ENCODE peak calls at places on chromosomes 4 and X, in seven cellular contexts. One of them, this sample, is unnamed.

GRCh38 chr4:133149932-133150642 is 993 bp downstream of the PCDH10 start:
- DNase-seq in fibroblast of lung: peak; percentile 39
- DNase-seq in naive thymus-derived CD4-positive, alpha-beta T cell: no peak
- DNase-seq in adrenal gland: no peak
- DNase-seq in colonic mucosa: no peak
- DNase-seq in left ventricle myocardium inferior: no peak
- DNase-seq in psoas muscle: no peak
- DNase-seq in this sample: peak; percentile 47

GRCh38 chr4:151983854-151984253 is 223.0 kb upstream of the GATB start:
- DNase-seq in fibroblast of lung: no peak
- DNase-seq in naive thymus-derived CD4-positive, alpha-beta T cell: no peak
- DNase-seq in adrenal gland: no peak
- DNase-seq in colonic mucosa: no peak
- DNase-seq in left ventricle myocardium inferior: no peak
- DNase-seq in psoas muscle: no peak
- DNase-seq in this sample: no peak

GRCh38 chr4:126778348-126778747 is 854.4 kb upstream of the INTU start:
- DNase-seq in fibroblast of lung: peak; percentile 88
- DNase-seq in naive thymus-derived CD4-positive, alpha-beta T cell: no peak
- DNase-seq in adrenal gland: no peak
- DNase-seq in colonic mucosa: no peak
- DNase-seq in left ventricle myocardium inferior: no peak
- DNase-seq in psoas muscle: no peak
- DNase-seq in this sample: peak; percentile 71

GRCh38 chr4:150600821-150601445 is 19.0 kb downstream of the MAB21L2 start:
- DNase-seq in fibroblast of lung: no peak
- DNase-seq in naive thymus-derived CD4-positive, alpha-beta T cell: no peak
- DNase-seq in adrenal gland: no peak
- DNase-seq in colonic mucosa: no peak
- DNase-seq in left ventricle myocardium inferior: no peak
- DNase-seq in psoas muscle: no peak
- DNase-seq in this sample: no peak

GRCh38 chrX:42515939-42516338 is 262.0 kb downstream of the PPP1R2C start:
- DNase-seq in fibroblast of lung: peak; percentile 20
- DNase-seq in naive thymus-derived CD4-positive, alpha-beta T cell: no peak
- DNase-seq in adrenal gland: no peak
- DNase-seq in colonic mucosa: no peak
- DNase-seq in left ventricle myocardium inferior: no peak
- DNase-seq in psoas muscle: no peak
- DNase-seq in this sample: no peak

GRCh38 chrX:49060914-49061313 is 2.1 kb downstream of the CCDC120 start:
- DNase-seq in fibroblast of lung: no peak
- DNase-seq in naive thymus-derived CD4-positive, alpha-beta T cell: no peak
- DNase-seq in adrenal gland: no peak
- DNase-seq in colonic mucosa: no peak
- DNase-seq in left ventricle myocardium inferior: no peak
- DNase-seq in psoas muscle: no peak
- DNase-seq in this sample: no peak

GRCh38 chr4:183264614-183265013 is 55.5 kb downstream of the CLDN22 start:
- DNase-seq in fibroblast of lung: peak; percentile 71
- DNase-seq in naive thymus-derived CD4-positive, alpha-beta T cell: no peak
- DNase-seq in adrenal gland: no peak
- DNase-seq in colonic mucosa: no peak
- DNase-seq in left ventricle myocardium inferior: no peak
- DNase-seq in psoas muscle: no peak
- DNase-seq in this sample: peak; percentile 47

GRCh38 chr4:154254999-154255398 is 236.6 kb downstream of the DCHS2 start:
- DNase-seq in fibroblast of lung: no peak
- DNase-seq in naive thymus-derived CD4-positive, alpha-beta T cell: no peak
- DNase-seq in adrenal gland: no peak
- DNase-seq in colonic mucosa: no peak
- DNase-seq in left ventricle myocardium inferior: no peak
- DNase-seq in psoas muscle: no peak
- DNase-seq in this sample: no peak

GRCh38 chrX:38649674-38650647 is 88.6 kb downstream of the TSPAN7 start:
- DNase-seq in fibroblast of lung: no peak
- DNase-seq in naive thymus-derived CD4-positive, alpha-beta T cell: no peak
- DNase-seq in adrenal gland: no peak
- DNase-seq in colonic mucosa: no peak
- DNase-seq in left ventricle myocardium inferior: no peak
- DNase-seq in psoas muscle: peak; percentile 80
- DNase-seq in this sample: no peak

GRCh38 chr4:25012671-25013070 is 18.1 kb downstream of the LGI2 start:
- DNase-seq in fibroblast of lung: no peak
- DNase-seq in naive thymus-derived CD4-positive, alpha-beta T cell: no peak
- DNase-seq in adrenal gland: no peak
- DNase-seq in colonic mucosa: no peak
- DNase-seq in left ventricle myocardium inferior: no peak
- DNase-seq in psoas muscle: no peak
- DNase-seq in this sample: no peak

GRCh38 chr4:385934-386707 is 48.5 kb downstream of the ZNF141 start:
- DNase-seq in fibroblast of lung: no peak
- DNase-seq in naive thymus-derived CD4-positive, alpha-beta T cell: no peak
- DNase-seq in adrenal gland: no peak
- DNase-seq in colonic mucosa: no peak
- DNase-seq in left ventricle myocardium inferior: no peak
- DNase-seq in psoas muscle: no peak
- DNase-seq in this sample: no peak

GRCh38 chr4:174324725-174325124 is 41.0 kb downstream of the CEP44 start:
- DNase-seq in fibroblast of lung: peak; percentile 61
- DNase-seq in naive thymus-derived CD4-positive, alpha-beta T cell: no peak
- DNase-seq in adrenal gland: no peak
- DNase-seq in colonic mucosa: no peak
- DNase-seq in left ventricle myocardium inferior: no peak
- DNase-seq in psoas muscle: no peak
- DNase-seq in this sample: no peak

GRCh38 chr4:110087116-110087708 is 111.2 kb downstream of the ELOVL6 start:
- DNase-seq in fibroblast of lung: peak; percentile 93
- DNase-seq in naive thymus-derived CD4-positive, alpha-beta T cell: no peak
- DNase-seq in adrenal gland: no peak
- DNase-seq in colonic mucosa: no peak
- DNase-seq in left ventricle myocardium inferior: no peak
- DNase-seq in psoas muscle: no peak
- DNase-seq in this sample: peak; percentile 74

GRCh38 chrX:115023139-115023538 is 5.7 kb upstream of the IL13RA2 start:
- DNase-seq in fibroblast of lung: peak; percentile 87
- DNase-seq in naive thymus-derived CD4-positive, alpha-beta T cell: no peak
- DNase-seq in adrenal gland: peak; percentile 52
- DNase-seq in colonic mucosa: no peak
- DNase-seq in left ventricle myocardium inferior: no peak
- DNase-seq in psoas muscle: no peak
- DNase-seq in this sample: peak; percentile 44

GRCh38 chrX:109777749-109778148 is 44.7 kb upstream of the ACSL4 start:
- DNase-seq in fibroblast of lung: no peak
- DNase-seq in naive thymus-derived CD4-positive, alpha-beta T cell: no peak
- DNase-seq in adrenal gland: no peak
- DNase-seq in colonic mucosa: no peak
- DNase-seq in left ventricle myocardium inferior: no peak
- DNase-seq in psoas muscle: no peak
- DNase-seq in this sample: no peak

GRCh38 chr4:74794341-74794801 is at the start of gene BTC:
- DNase-seq in fibroblast of lung: peak; percentile 6
- DNase-seq in naive thymus-derived CD4-positive, alpha-beta T cell: no peak
- DNase-seq in adrenal gland: peak; percentile 36
- DNase-seq in colonic mucosa: peak; percentile 84
- DNase-seq in left ventricle myocardium inferior: no peak
- DNase-seq in psoas muscle: peak; percentile 47
- DNase-seq in this sample: peak; percentile 54

GRCh38 chrX:108122748-108123147 is 31.2 kb downstream of the ATG4A start:
- DNase-seq in fibroblast of lung: peak; percentile 75
- DNase-seq in naive thymus-derived CD4-positive, alpha-beta T cell: no peak
- DNase-seq in adrenal gland: no peak
- DNase-seq in colonic mucosa: no peak
- DNase-seq in left ventricle myocardium inferior: no peak
- DNase-seq in psoas muscle: no peak
- DNase-seq in this sample: peak; percentile 39

GRCh38 chr4:41635441-41635840 is 97.5 kb downstream of the LIMCH1 start:
- DNase-seq in fibroblast of lung: no peak
- DNase-seq in naive thymus-derived CD4-positive, alpha-beta T cell: no peak
- DNase-seq in adrenal gland: no peak
- DNase-seq in colonic mucosa: no peak
- DNase-seq in left ventricle myocardium inferior: no peak
- DNase-seq in psoas muscle: no peak
- DNase-seq in this sample: no peak

GRCh38 chr4:94690851-94691254 is 66.9 kb upstream of the BMPR1B start:
- DNase-seq in fibroblast of lung: peak; percentile 25
- DNase-seq in naive thymus-derived CD4-positive, alpha-beta T cell: no peak
- DNase-seq in adrenal gland: no peak
- DNase-seq in colonic mucosa: no peak
- DNase-seq in left ventricle myocardium inferior: no peak
- DNase-seq in psoas muscle: no peak
- DNase-seq in this sample: peak; percentile 44

GRCh38 chr4:83629945-83630684 is 94.2 kb downstream of the GPAT3 start:
- DNase-seq in fibroblast of lung: peak; percentile 78
- DNase-seq in naive thymus-derived CD4-positive, alpha-beta T cell: no peak
- DNase-seq in adrenal gland: peak; percentile 34
- DNase-seq in colonic mucosa: peak; percentile 88
- DNase-seq in left ventricle myocardium inferior: peak; percentile 36
- DNase-seq in psoas muscle: no peak
- DNase-seq in this sample: peak; percentile 67

GRCh38 chr4:46392421-46392820 is 2.5 kb upstream of the GABRA2 start:
- DNase-seq in fibroblast of lung: no peak
- DNase-seq in naive thymus-derived CD4-positive, alpha-beta T cell: no peak
- DNase-seq in adrenal gland: no peak
- DNase-seq in colonic mucosa: no peak
- DNase-seq in left ventricle myocardium inferior: no peak
- DNase-seq in psoas muscle: no peak
- DNase-seq in this sample: no peak

GRCh38 chrX:38754102-38754790 is 47.0 kb upstream of the MID1IP1 start:
- DNase-seq in fibroblast of lung: peak; percentile 36
- DNase-seq in naive thymus-derived CD4-positive, alpha-beta T cell: peak; percentile 40
- DNase-seq in adrenal gland: no peak
- DNase-seq in colonic mucosa: peak; percentile 22
- DNase-seq in left ventricle myocardium inferior: no peak
- DNase-seq in psoas muscle: no peak
- DNase-seq in this sample: peak; percentile 68

DNA sequence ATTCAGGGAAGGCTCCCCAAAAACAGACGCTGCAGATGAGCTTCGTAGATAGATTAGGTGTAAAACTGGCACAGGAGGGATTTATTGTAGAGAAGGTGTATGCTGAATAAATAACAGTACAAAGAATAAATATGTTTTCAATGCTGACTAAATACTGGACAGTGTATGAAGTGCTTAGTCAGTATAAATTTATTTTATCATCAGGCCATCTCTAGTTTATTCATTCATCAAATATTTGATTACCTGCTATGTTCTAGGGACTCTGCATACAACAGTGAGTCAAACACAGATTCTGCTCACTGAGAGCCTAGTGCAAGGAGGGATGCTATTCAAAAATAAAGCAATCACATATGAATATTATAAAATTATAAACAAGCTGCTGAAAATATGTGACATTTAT is 63.6 kb upstream of the TSPAN5 start:
- DNase-seq in fibroblast of lung: no peak
- DNase-seq in naive thymus-derived CD4-positive, alpha-beta T cell: no peak
- DNase-seq in adrenal gland: no peak
- DNase-seq in colonic mucosa: no peak
- DNase-seq in left ventricle myocardium inferior: no peak
- DNase-seq in psoas muscle: no peak
- DNase-seq in this sample: no peak
- H3K4me3 ChIP-seq in fibroblast of lung: no peak overlapping the region
- H3K4me3 ChIP-seq in naive thymus-derived CD4-positive, alpha-beta T cell: no peak overlapping the region
- H3K4me3 ChIP-seq in adrenal gland: no peak overlapping the region
- H3K4me3 ChIP-seq in colonic mucosa: no peak overlapping the region
- H3K4me3 ChIP-seq in left ventricle myocardium inferior: no peak overlapping the region
- H3K4me3 ChIP-seq in psoas muscle: no peak overlapping the region
- H3K4me3 ChIP-seq in this sample: no peak overlapping the region

GRCh38 chrX:153848325-153848724 is 18.0 kb upstream of the PDZD4 start:
- DNase-seq in fibroblast of lung: no peak
- DNase-seq in naive thymus-derived CD4-positive, alpha-beta T cell: no peak
- DNase-seq in adrenal gland: no peak
- DNase-seq in colonic mucosa: no peak
- DNase-seq in left ventricle myocardium inferior: no peak
- DNase-seq in psoas muscle: no peak
- DNase-seq in this sample: no peak
- H3K4me1 ChIP-seq in fibroblast of lung: no peaks in the 10 kb centered on the region
- H3K4me1 ChIP-seq in naive thymus-derived CD4-positive, alpha-beta T cell: no peaks in the 10 kb centered on the region
- H3K4me1 ChIP-seq in adrenal gland: no peaks in the 10 kb centered on the region
- H3K4me1 ChIP-seq in colonic mucosa: no peaks in the 10 kb centered on the region
- H3K4me1 ChIP-seq in left ventricle myocardium inferior: no peaks in the 10 kb centered on the region
- H3K4me1 ChIP-seq in psoas muscle: no peaks in the 10 kb centered on the region
- H3K4me1 ChIP-seq in this sample: no peaks in the 10 kb centered on the region

DNA sequence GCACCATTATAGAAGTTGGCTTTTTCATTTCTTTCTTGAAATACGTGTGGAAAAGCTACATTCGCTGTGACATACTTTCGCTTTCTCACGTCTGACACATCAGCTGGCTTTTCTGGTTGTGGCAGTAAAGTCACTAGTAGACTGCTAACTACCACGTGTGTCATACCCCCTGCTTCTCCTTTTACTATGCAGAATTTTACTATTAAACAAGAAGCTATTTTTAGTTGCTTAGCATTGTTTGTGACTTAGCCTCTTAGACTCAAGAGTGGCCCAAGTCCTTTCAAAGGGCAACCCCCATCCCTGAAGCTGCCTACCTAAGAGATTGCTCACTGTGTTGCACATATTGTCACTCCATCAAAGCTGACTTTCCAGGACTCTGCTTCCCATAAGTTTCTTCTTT is 2.1 kb upstream of the IL2 start:
- DNase-seq in fibroblast of lung: peak; percentile 45
- DNase-seq in naive thymus-derived CD4-positive, alpha-beta T cell: peak; percentile 41
- DNase-seq in adrenal gland: no peak
- DNase-seq in colonic mucosa: no peak
- DNase-seq in left ventricle myocardium inferior: no peak
- DNase-seq in psoas muscle: no peak
- DNase-seq in this sample: no peak
- H3K4me3 ChIP-seq in fibroblast of lung: no peak overlapping the region
- H3K4me3 ChIP-seq in naive thymus-derived CD4-positive, alpha-beta T cell: peak overlapping the region; percentile 33
- H3K4me3 ChIP-seq in adrenal gland: no peak overlapping the region
- H3K4me3 ChIP-seq in colonic mucosa: no peak overlapping the region
- H3K4me3 ChIP-seq in left ventricle myocardium inferior: peak overlapping the region; percentile 28
- H3K4me3 ChIP-seq in psoas muscle: peak overlapping the region; percentile 37
- H3K4me3 ChIP-seq in this sample: peak overlapping the region; percentile 58

GRCh38 chr4:7893539-7893938 is 46.1 kb downstream of the AFAP1 start:
- DNase-seq in fibroblast of lung: peak; percentile 62
- DNase-seq in naive thymus-derived CD4-positive, alpha-beta T cell: no peak
- DNase-seq in adrenal gland: no peak
- DNase-seq in colonic mucosa: no peak
- DNase-seq in left ventricle myocardium inferior: no peak
- DNase-seq in psoas muscle: no peak
- DNase-seq in this sample: no peak

GRCh38 chr4:7892212-7893019 is 47.2 kb downstream of the AFAP1 start:
- DNase-seq in fibroblast of lung: peak; percentile 96
- DNase-seq in naive thymus-derived CD4-positive, alpha-beta T cell: no peak
- DNase-seq in adrenal gland: peak; percentile 20
- DNase-seq in colonic mucosa: no peak
- DNase-seq in left ventricle myocardium inferior: no peak
- DNase-seq in psoas muscle: no peak
- DNase-seq in this sample: no peak

GRCh38 chr4:7890635-7891393 is 48.8 kb downstream of the AFAP1 start:
- DNase-seq in fibroblast of lung: peak; percentile 97
- DNase-seq in naive thymus-derived CD4-positive, alpha-beta T cell: no peak
- DNase-seq in adrenal gland: no peak
- DNase-seq in colonic mucosa: no peak
- DNase-seq in left ventricle myocardium inferior: no peak
- DNase-seq in psoas muscle: no peak
- DNase-seq in this sample: peak; percentile 78

GRCh38 chr4:7894677-7895181 is 44.9 kb downstream of the AFAP1 start:
- DNase-seq in fibroblast of lung: no peak
- DNase-seq in naive thymus-derived CD4-positive, alpha-beta T cell: no peak
- DNase-seq in adrenal gland: no peak
- DNase-seq in colonic mucosa: no peak
- DNase-seq in left ventricle myocardium inferior: no peak
- DNase-seq in psoas muscle: no peak
- DNase-seq in this sample: no peak

GRCh38 chr4:7894098-7894676 is 45.5 kb downstream of the AFAP1 start:
- DNase-seq in fibroblast of lung: no peak
- DNase-seq in naive thymus-derived CD4-positive, alpha-beta T cell: no peak
- DNase-seq in adrenal gland: no peak
- DNase-seq in colonic mucosa: no peak
- DNase-seq in left ventricle myocardium inferior: no peak
- DNase-seq in psoas muscle: no peak
- DNase-seq in this sample: no peak
- H3K4me1 ChIP-seq in fibroblast of lung: peaks cover 23% of the 10 kb centered on the region
- H3K4me1 ChIP-seq in naive thymus-derived CD4-positive, alpha-beta T cell: no peaks in the 10 kb centered on the region
- H3K4me1 ChIP-seq in adrenal gland: peaks cover 23% of the 10 kb centered on the region
- H3K4me1 ChIP-seq in colonic mucosa: peaks cover 5% of the 10 kb centered on the region
- H3K4me1 ChIP-seq in left ventricle myocardium inferior: peaks cover 24% of the 10 kb centered on the region
- H3K4me1 ChIP-seq in psoas muscle: no peaks in the 10 kb centered on the region
- H3K4me1 ChIP-seq in this sample: peaks cover 46% of the 10 kb centered on the region